ENCODE peak calls at places on chromosome 3, in four cellular contexts. F is heart left ventricle, Q is upper lobe of right lung, B is lower leg skin. M is an unnamed sample.

GRCh38 chr3:108845709-108846293 is 23.2 kb downstream of the TRAT1 start:
- DNase-seq in F (no peak), Q (no peak), B (no peak), M (no peak)

GRCh38 chr3:40118031-40118610 is 191.4 kb upstream of the EIF1B start:
- DNase-seq in F (no peak), Q (no peak), B (no peak), M (no peak)

GRCh38 chr3:58306662-58307286 is 454 bp downstream of the HTD2 start:
- DNase-seq in F (peak), Q (peak), B (peak), M (no peak)

GRCh38 chr3:13068269-13069010 is 4.8 kb downstream of the IQSEC1 start:
- DNase-seq in F (no peak), Q (no peak), B (no peak), M (no peak)

GRCh38 chr3:179446501-179446900 is 4.8 kb downstream of the GNB4 start:
- DNase-seq in F (no peak), Q (no peak), B (no peak), M (no peak)

GRCh38 chr3:71543371-71544016 is 40.0 kb downstream of the FOXP1 start:
- DNase-seq in F (no peak), Q (no peak), B (no peak), M (no peak)

GRCh38 chr3:197518794-197519451 is 36.8 kb downstream of the BDH1 start:
- DNase-seq in F (no peak), Q (peak), B (no peak), M (no peak)

GRCh38 chr3:144289057-144289456 is 317.4 kb downstream of the DIPK2A start:
- DNase-seq in F (no peak), Q (no peak), B (no peak), M (no peak)

GRCh38 chr3:177589921-177590336 is 392.6 kb upstream of the TBL1XR1 start:
- DNase-seq in F (no peak), Q (no peak), B (no peak), M (peak)

GRCh38 chr3:37949866-37950265 is 40.7 kb upstream of the VILL start:
- DNase-seq in F (no peak), Q (no peak), B (peak), M (no peak)

GRCh38 chr3:53821631-53822068 is 24.6 kb downstream of the CHDH start:
- DNase-seq in F (peak), Q (no peak), B (peak), M (no peak)

GRCh38 chr3:112744825-112745566 is 101.7 kb downstream of the CD200R1L start:
- DNase-seq in F (no peak), Q (no peak), B (no peak), M (peak)

GRCh38 chr3:69110941-69111546 is 11.4 kb downstream of the LMOD3 start:
- DNase-seq in F (no peak), Q (no peak), B (no peak), M (no peak)

DNA sequence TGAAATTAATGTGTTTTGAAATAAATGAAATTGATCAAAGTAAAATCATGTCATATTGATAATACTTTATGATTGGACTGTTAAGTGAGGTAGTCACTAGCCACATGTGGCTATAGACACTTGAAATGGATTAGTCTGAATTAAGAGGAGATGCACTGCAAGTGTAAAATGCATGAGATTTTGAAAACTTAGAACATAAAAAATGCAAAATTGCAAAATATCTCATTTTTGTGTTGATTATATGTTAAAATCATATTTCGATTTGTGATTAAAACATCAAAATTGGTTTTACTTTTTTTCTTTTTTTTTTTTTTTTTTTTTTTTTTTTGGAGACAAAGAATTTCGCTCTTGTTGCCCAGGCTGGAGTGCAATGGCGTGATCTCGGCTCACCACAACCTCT is 23.2 kb downstream of the CAPN7 start:
- DNase-seq in F (no peak), Q (no peak), B (no peak), M (no peak)
- TF ChIP-seq CTCF in F (no peak), Q (no peak), B (no peak), M (no peak)

GRCh38 chr3:196323723-196324122 is 5.7 kb upstream of the DYNLT2B start:
- DNase-seq in F (no peak), Q (no peak), B (no peak), M (no peak)
- TF ChIP-seq CTCF in F (no peak), Q (no peak), B (no peak), M (peak)

GRCh38 chr3:88767746-88768145 is 339.7 kb upstream of the EPHA3 start:
- DNase-seq in F (no peak), Q (no peak), B (no peak), M (no peak)
- TF ChIP-seq CTCF in F (no peak), Q (no peak), B (no peak), M (no peak)

DNA sequence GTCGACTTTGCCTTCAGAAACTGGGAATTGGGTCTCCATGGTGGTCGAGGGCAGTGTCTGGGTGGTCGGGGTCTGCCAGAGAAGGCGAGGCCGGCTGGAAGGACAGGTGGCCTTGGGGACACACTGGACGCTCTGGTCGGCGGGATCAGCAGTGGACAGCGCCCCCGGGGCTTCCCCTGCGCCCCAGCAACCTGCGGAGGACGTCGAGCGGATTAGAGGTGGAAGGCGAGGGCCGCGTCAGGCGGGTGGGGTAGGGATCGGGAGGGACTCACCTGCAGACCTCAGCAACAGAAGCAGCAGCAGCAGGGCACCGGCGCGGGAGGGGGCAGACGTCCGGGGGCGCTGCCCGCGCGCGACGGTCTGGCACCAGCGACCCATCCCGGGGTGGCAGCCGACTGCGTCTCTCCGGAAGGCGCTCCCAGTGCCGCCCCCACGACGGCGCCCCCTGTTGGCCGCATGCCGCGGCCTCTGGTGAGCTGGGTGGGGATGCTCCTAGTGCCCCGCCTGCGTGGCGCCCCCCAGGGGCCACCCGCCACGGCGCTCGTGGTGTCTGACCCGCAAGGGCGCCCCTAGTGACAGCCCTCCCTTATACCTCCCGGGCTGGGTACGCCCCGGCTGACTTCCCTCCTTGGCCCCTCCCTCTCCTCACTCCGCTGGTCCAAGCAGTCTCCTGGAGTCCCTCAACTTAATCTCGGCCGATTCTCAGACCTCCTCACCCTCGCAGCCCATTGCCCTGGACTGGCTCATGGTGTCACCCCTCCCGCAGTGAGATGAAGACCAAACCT is at the start of gene PRSS50:
- DNase-seq in F (no peak), Q (peak), B (peak), M (no peak)
- TF ChIP-seq CTCF in F (peak), Q (peak), B (no peak), M (peak)

GRCh38 chr3:124859025-124859424 is 28.1 kb downstream of the ITGB5 start:
- DNase-seq in F (peak), Q (no peak), B (peak), M (no peak)

GRCh38 chr3:124860599-124860998 is 26.6 kb downstream of the ITGB5 start:
- DNase-seq in F (peak), Q (no peak), B (peak), M (peak)

GRCh38 chr3:124858275-124858674 is 28.9 kb downstream of the ITGB5 start:
- DNase-seq in F (no peak), Q (no peak), B (no peak), M (no peak)

GRCh38 chr3:124861041-124861440 is 26.1 kb downstream of the ITGB5 start:
- DNase-seq in F (no peak), Q (no peak), B (peak), M (no peak)

DNA sequence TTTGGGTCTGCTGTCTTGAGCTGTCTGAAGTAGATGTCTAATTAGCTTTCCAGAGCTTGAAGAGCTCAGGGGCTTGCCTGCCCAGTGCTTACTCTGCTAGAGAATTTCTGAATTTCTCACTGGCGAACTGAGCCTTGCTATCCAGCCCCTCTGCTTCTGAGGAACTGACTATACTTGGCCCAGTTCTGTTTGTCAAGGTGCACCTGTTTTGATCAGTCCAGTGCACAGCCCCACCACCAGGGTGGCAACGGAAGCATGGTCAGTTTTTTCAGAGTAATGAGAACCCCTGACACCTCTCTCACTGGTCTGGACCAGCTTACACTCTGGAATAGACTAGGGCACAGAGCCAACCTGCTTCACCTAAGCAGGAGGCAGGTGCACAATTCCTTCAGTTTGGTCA is 25.2 kb downstream of the ITGB5 start:
- DNase-seq in F (no peak), Q (no peak), B (peak), M (no peak)
- TF ChIP-seq CTCF in F (no peak), Q (no peak), B (no peak), M (no peak)

GRCh38 chr3:100426029-100426682 is 24.8 kb downstream of the LNP1 start:
- DNase-seq in F (no peak), Q (no peak), B (no peak), M (no peak)
- TF ChIP-seq CTCF in F (no peak), Q (no peak), B (no peak), M (no peak)

M was measured in AG09319.